ENCODE peak calls at places on chromosomes 1 and 21, in nine cellular contexts. Z, O, K, S, L, E, C, J and H are unnamed samples.

GRCh38 chr1:175530167-175530566 is 213.2 kb downstream of the TNR start:
- DNase-seq in Z (no peak), O (no peak), K (no peak), S (no peak), L (no peak), E (peak), C (no peak), J (no peak), H (peak)

GRCh38 chr1:110605901-110606783 is at the start of gene KCNA2:
- DNase-seq in Z (no peak), O (no peak), K (peak), S (peak), L (peak), E (peak), C (no peak), J (peak), H (peak)

GRCh38 chr1:201740609-201741231 is 88.2 kb upstream of the IPO9 start:
- DNase-seq in Z (peak), O (no peak), K (no peak), S (peak), L (peak), E (no peak), C (peak), J (peak), H (no peak)

GRCh38 chr1:61254629-61255323 is 172.4 kb downstream of the NFIA start:
- DNase-seq in Z (no peak), O (peak), K (peak), S (peak), L (no peak), E (no peak), C (no peak), J (peak), H (no peak)

GRCh38 chr1:55750020-55750995 is 535.1 kb upstream of the USP24 start:
- DNase-seq in Z (no peak), O (no peak), K (no peak), S (no peak), L (no peak), E (no peak), C (no peak), J (no peak), H (no peak)

GRCh38 chr1:183218039-183218618 is 32.1 kb downstream of the LAMC2 start:
- DNase-seq in Z (no peak), O (no peak), K (peak), S (no peak), L (no peak), E (no peak), C (no peak), J (no peak), H (peak)

GRCh38 chr1:77322061-77322900 is 40.5 kb downstream of the AK5 start:
- DNase-seq in Z (no peak), O (peak), K (no peak), S (no peak), L (no peak), E (no peak), C (no peak), J (peak), H (no peak)

GRCh38 chr21:16770279-16770678 is 742.6 kb upstream of the CXADR start:
- DNase-seq in Z (no peak), O (no peak), K (no peak), S (no peak), L (no peak), E (no peak), C (no peak), J (no peak), H (no peak)

GRCh38 chr1:29698033-29698432 is 461.7 kb downstream of the PTPRU start:
- DNase-seq in Z (no peak), O (peak), K (no peak), S (no peak), L (no peak), E (peak), C (no peak), J (peak), H (peak)

GRCh38 chr1:43372172-43372571 is 4.4 kb upstream of the ELOVL1 start:
- DNase-seq in Z (no peak), O (peak), K (no peak), S (no peak), L (no peak), E (no peak), C (no peak), J (peak), H (no peak)

GRCh38 chr1:95116666-95117206 is 419 bp upstream of the TLCD4 start:
- DNase-seq in Z (peak), O (peak), K (peak), S (peak), L (peak), E (peak), C (peak), J (peak), H (peak)

GRCh38 chr21:35343046-35343816 is 294.1 kb upstream of the RUNX1 start:
- DNase-seq in Z (no peak), O (no peak), K (no peak), S (no peak), L (peak), E (no peak), C (no peak), J (no peak), H (no peak)

GRCh38 chr1:153728305-153729066 is 636 bp downstream of the INTS3 start:
- DNase-seq in Z (peak), O (no peak), K (no peak), S (peak), L (no peak), E (peak), C (peak), J (peak), H (peak)

GRCh38 chr1:95276429-95276828 is 42.4 kb downstream of the RWDD3 start:
- DNase-seq in Z (no peak), O (no peak), K (no peak), S (no peak), L (no peak), E (no peak), C (no peak), J (no peak), H (no peak)